ENCODE peak calls at places on chromosomes 2 and 18, in five cellular contexts. T is BE2C; O is lower lobe of right lung; R is CD8-positive, alpha-beta memory T cell; U is kidney. V is an unnamed sample. For H3K4me1, the result is how much of the 10 kb centered on the place peaks cover.

GRCh38 chr2:88099798-88100488 is 27.9 kb downstream of the FABP1 start:
- DNase-seq in T (peak), O (no peak), R (no peak), U (no peak), V (no peak)

GRCh38 chr2:3780477-3781402 is 77.4 kb downstream of the DCDC2C start:
- DNase-seq in T (peak), O (peak), R (no peak), U (no peak), V (peak)

GRCh38 chr18:77133920-77134496 is 1.4 kb upstream of the MBP start:
- DNase-seq in T (peak), O (peak), R (no peak), U (no peak), V (no peak)

GRCh38 chr2:70501728-70502127 is 51.9 kb downstream of the TGFA start:
- DNase-seq in T (no peak), O (no peak), R (no peak), U (no peak), V (no peak)

GRCh38 chr18:60247103-60247502 is 125.5 kb downstream of the MC4R start:
- DNase-seq in T (no peak), O (no peak), R (no peak), U (no peak), V (no peak)

GRCh38 chr2:47064076-47064475 is 91.0 kb downstream of the STPG4 start:
- DNase-seq in T (no peak), O (no peak), R (no peak), U (no peak), V (no peak)

GRCh38 chr18:67813380-67814028 is 297.0 kb upstream of the DSEL start:
- DNase-seq in T (no peak), O (no peak), R (no peak), U (no peak), V (no peak)

GRCh38 chr2:101232770-101233169 is 19.9 kb upstream of the CNOT11 start:
- DNase-seq in T (no peak), O (no peak), R (no peak), U (no peak), V (no peak)

GRCh38 chr18:9103488-9103887 is 989 bp downstream of the NDUFV2 start:
- DNase-seq in T (no peak), O (no peak), R (no peak), U (no peak), V (no peak)

GRCh38 chr2:14944562-14945346 is 312.2 kb downstream of the LRATD1 start:
- DNase-seq in T (peak), O (no peak), R (no peak), U (no peak), V (no peak)

GRCh38 chr18:75003089-75003488 is 205.8 kb downstream of the PTGR3 start:
- DNase-seq in T (no peak), O (no peak), R (no peak), U (no peak), V (no peak)

GRCh38 chr18:75211721-75212625 is 1.4 kb downstream of the TSHZ1 start:
- DNase-seq in T (no peak), O (peak), R (peak), U (peak), V (peak)

GRCh38 chr2:68251187-68251854 is 1.0 kb downstream of the PPP3R1 start:
- DNase-seq in T (peak), O (peak), R (peak), U (peak), V (peak)

GRCh38 chr2:68253211-68254068 is 1.1 kb upstream of the PPP3R1 start:
- DNase-seq in T (no peak), O (no peak), R (no peak), U (no peak), V (no peak)

GRCh38 chr2:68250652-68251186 is 1.6 kb downstream of the PPP3R1 start:
- DNase-seq in T (no peak), O (no peak), R (no peak), U (no peak), V (no peak)

GRCh38 chr2:68251855-68252406 is 401 bp downstream of the PPP3R1 start:
- DNase-seq in T (peak), O (peak), R (peak), U (peak), V (peak)

DNA sequence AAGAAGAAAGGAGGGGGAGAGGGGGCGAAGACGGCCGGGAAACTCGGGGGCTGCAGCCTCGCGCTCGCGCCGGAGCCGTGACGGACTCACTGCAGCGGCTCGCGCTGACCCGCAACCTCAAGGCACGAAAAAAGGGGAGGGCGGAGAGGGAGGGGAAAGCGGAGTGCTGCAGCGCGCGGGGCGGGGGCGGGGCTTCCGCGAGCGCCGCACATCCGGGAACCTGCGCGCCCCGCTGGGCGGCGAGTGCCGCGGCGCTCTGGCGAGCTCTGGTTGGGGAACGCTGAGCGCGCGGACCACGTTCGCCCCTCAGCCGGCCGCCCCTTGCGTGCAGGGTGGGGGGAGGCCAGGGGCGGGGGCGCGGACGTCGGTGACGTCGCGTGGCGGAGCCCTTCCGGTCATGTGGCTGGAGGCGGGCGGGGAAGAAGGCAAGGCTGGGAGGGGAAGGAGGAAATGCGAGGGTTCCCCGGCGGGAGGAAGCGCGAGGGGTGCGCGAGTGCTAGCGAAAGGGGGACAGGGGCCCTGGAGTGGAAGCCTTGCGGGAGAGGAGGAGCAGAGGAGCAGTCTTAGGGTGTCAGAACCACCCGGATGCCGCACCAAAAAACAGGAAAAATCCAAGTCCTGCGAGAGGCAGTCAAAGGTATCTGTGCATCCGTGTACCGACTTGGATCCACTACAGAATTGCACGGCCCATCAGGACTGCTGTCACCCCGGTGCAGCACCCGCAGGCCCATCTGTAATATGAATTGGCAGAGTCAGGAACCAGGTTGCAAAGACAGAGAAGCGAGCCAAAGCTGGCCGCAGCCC is at the start of gene PPP3R1:
- DNase-seq in T (peak), O (peak), R (peak), U (peak), V (peak)
- H3K4me1 ChIP-seq in T (under half), O (half or more), R (under half), U (under half), V (under half)

GRCh38 chr2:219171231-219171651 is 1.4 kb upstream of the SLC23A3 start:
- DNase-seq in T (peak), O (no peak), R (peak), U (peak), V (peak)

GRCh38 chr2:219168526-219168925 is 1.3 kb downstream of the SLC23A3 start:
- DNase-seq in T (no peak), O (no peak), R (no peak), U (no peak), V (no peak)

GRCh38 chr2:219167997-219168396 is 1.8 kb downstream of the SLC23A3 start:
- DNase-seq in T (no peak), O (no peak), R (no peak), U (no peak), V (no peak)

GRCh38 chr2:219168932-219169331 is 897 bp downstream of the SLC23A3 start:
- DNase-seq in T (no peak), O (no peak), R (no peak), U (no peak), V (no peak)

DNA sequence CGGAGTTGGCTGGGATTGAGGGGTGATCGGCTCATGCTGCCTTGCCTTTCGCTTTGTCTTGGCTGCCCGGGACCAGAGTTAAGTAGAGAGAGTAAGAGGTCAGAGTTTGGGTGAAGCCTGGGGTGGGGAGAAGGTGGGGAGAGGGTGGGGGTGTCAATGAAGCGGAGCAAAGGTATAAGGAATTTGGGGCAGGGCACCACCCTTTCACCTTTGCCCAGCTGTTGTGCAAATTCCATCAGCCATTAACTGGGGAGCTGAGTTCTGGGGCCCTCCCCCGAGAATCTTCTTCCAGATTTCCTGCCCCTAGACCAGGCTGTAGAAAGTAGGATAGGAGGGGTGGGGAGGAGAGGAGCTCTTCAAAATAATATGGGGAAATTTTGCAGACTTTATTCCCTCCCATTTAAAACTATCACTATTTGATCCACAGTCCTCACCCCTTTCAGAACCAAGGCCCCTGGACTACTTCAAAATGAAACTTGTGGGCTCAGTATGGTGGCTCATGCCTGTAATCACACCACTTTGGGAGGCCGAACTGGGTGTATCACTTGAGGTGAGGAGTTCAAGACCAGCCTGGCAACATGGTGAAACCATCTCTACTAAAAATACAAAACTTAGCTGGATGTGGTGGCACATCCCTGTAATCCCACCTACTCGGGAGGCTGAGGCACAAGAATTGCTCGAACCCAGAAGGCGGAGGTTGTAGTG is at the start of gene SLC23A3:
- DNase-seq in T (no peak), O (no peak), R (no peak), U (no peak), V (no peak)
- H3K4me1 ChIP-seq in T (under half), O (under half), R (under half), U (under half), V (under half)

GRCh38 chr2:135561925-135562324 is 30.6 kb downstream of the R3HDM1 start:
- DNase-seq in T (no peak), O (no peak), R (no peak), U (no peak), V (no peak)

GRCh38 chr2:135563793-135564192 is 32.5 kb downstream of the R3HDM1 start:
- DNase-seq in T (no peak), O (no peak), R (no peak), U (no peak), V (no peak)
- H3K4me1 ChIP-seq in T (under half), O (under half), R (under half), U (under half), V (under half)

DNA sequence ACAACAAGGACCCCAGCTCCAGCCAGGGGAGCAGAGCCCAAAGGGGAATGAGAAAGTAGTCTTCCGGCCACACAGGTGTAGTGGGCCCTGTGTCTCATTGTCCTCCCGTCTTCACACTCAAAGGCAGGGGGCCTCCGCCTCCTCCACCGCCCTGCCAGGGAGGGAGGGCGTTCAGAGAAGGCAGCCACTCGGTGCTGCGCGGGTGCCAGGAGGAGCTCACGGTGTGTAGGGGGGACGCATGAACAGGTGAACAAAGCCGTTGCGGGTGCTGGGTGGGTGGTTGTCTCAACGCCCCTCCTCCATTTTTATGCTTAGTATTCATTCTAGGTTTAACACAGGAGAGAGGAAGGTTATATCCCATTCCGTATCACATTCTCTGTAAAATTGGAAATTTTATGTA is 36.7 kb downstream of the SH3BP4 start:
- DNase-seq in T (no peak), O (no peak), R (no peak), U (no peak), V (no peak)
- H3K4me1 ChIP-seq in T (under half), O (under half), R (under half), U (under half), V (under half)

GRCh38 chr2:42053482-42053790 is 5.6 kb downstream of the PKDCC start:
- DNase-seq in T (no peak), O (no peak), R (no peak), U (no peak), V (no peak)

GRCh38 chr2:42049411-42050349 is 1.9 kb downstream of the PKDCC start:
- DNase-seq in T (no peak), O (no peak), R (no peak), U (peak), V (peak)

GRCh38 chr2:42052702-42053481 is 5.1 kb downstream of the PKDCC start:
- DNase-seq in T (no peak), O (no peak), R (no peak), U (peak), V (peak)

GRCh38 chr2:42050350-42051167 is 2.7 kb downstream of the PKDCC start:
- DNase-seq in T (no peak), O (no peak), R (no peak), U (peak), V (no peak)

GRCh38 chr2:42051168-42052125 is 3.6 kb downstream of the PKDCC start:
- DNase-seq in T (no peak), O (no peak), R (no peak), U (peak), V (peak)
- H3K4me1 ChIP-seq in T (under half), O (under half), R (under half), U (under half), V (under half)

DNA sequence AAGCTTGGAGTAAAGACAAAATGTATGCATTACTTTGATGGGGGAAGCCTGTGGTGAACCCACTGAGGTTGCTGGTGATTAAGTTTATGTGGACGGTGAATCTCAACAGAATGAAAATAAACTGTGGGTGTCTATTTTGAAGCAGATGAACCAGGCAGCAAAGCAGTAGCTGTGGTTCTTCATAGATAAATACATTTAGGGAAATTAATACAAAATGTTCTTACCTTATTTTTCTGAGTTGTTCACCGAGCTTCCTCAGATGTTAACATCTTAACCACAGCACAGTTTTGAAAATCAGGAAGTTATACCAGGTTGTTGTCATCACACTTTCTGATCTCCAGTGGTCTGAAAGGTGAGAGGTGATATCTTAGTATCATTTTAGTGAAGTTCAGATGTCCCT is 53.9 kb downstream of the NCK2 start:
- DNase-seq in T (no peak), O (no peak), R (peak), U (no peak), V (no peak)
- H3K4me1 ChIP-seq in T (under half), O (half or more), R (half or more), U (under half), V (under half)